ENCODE peak calls at places on chromosomes 4 and X, in four cellular contexts. W, L, Z and J are unnamed samples.

GRCh38 chrX:153900806-153901752 is 3.4 kb upstream of the AVPR2 start:
- DNase-seq in Z (no peak), W (peak), L (peak), J (peak)

GRCh38 chr4:1201851-1202525 is 29.6 kb upstream of the SPON2 start:
- DNase-seq in L (peak), W (peak), Z (peak), J (peak)

GRCh38 chrX:2855761-2856160 is 27.0 kb downstream of the GYG2 start:
- DNase-seq in Z (no peak), W (no peak), L (no peak), J (no peak)

GRCh38 chr4:70197842-70198241 is 2.3 kb downstream of the ODAM start:
- DNase-seq in L (no peak), W (no peak), Z (no peak), J (no peak)

GRCh38 chrX:50108264-50108663 is 92.5 kb downstream of the AKAP4 start:
- DNase-seq in Z (no peak), L (no peak), W (no peak), J (no peak)

GRCh38 chr4:1986578-1987210 is 22.1 kb downstream of the NELFA start:
- DNase-seq in Z (no peak), W (peak), L (no peak), J (no peak)

GRCh38 chr4:11602606-11603355 is 174.1 kb upstream of the HS3ST1 start:
- DNase-seq in W (no peak), L (no peak), Z (no peak), J (no peak)

GRCh38 chr4:98311656-98312055 is 50.5 kb downstream of the RAP1GDS1 start:
- DNase-seq in Z (no peak), W (no peak), L (no peak), J (no peak)

GRCh38 chr4:2660596-2661211 is 95.4 kb downstream of the TNIP2 start:
- DNase-seq in L (no peak), W (no peak), Z (no peak), J (no peak)

GRCh38 chrX:118353081-118353850 is 7.4 kb downstream of the WDR44 start:
- DNase-seq in Z (no peak), W (no peak), L (no peak), J (no peak)

GRCh38 chr4:152734699-152735050 is 44.9 kb downstream of the TIGD4 start:
- DNase-seq in L (peak), Z (no peak), W (no peak), J (no peak)

GRCh38 chr4:8649631-8650261 is 57.2 kb downstream of the CPZ start:
- DNase-seq in Z (no peak), W (peak), L (no peak), J (no peak)

GRCh38 chrX:155054255-155054654 is 16.7 kb downstream of the CMC4 start:
- DNase-seq in L (no peak), W (no peak), Z (no peak), J (no peak)

GRCh38 chrX:12721042-12721441 is 70.2 kb upstream of the PRPS2 start:
- DNase-seq in W (no peak), L (peak), Z (no peak), J (no peak)

GRCh38 chr4:7313361-7313811 is 121.0 kb downstream of the SORCS2 start:
- DNase-seq in W (no peak), L (no peak), Z (no peak), J (no peak)

GRCh38 chr4:20464381-20464780 is 212.7 kb downstream of the SLIT2 start:
- DNase-seq in W (no peak), L (no peak), Z (no peak), J (no peak)

GRCh38 chr4:2036327-2036726 is 22.8 kb upstream of the NAT8L start:
- DNase-seq in Z (no peak), L (no peak), W (peak), J (peak)

GRCh38 chr4:95505149-95505548 is 43.6 kb downstream of the UNC5C start:
- DNase-seq in Z (no peak), W (no peak), L (no peak), J (no peak)

GRCh38 chr4:87375719-87376291 is 15.2 kb downstream of the HSD17B11 start:
- DNase-seq in Z (no peak), W (no peak), L (peak), J (no peak)

GRCh38 chr4:155208258-155209054 is at the start of gene NPY2R:
- DNase-seq in L (no peak), W (no peak), Z (peak), J (no peak)

GRCh38 chr4:171876636-171877035 is 63.4 kb downstream of the GALNTL6 start:
- DNase-seq in Z (no peak), W (no peak), L (no peak), J (no peak)

GRCh38 chrX:154738013-154738738 is 12.7 kb downstream of the GAB3 start:
- DNase-seq in L (peak), W (no peak), Z (no peak), J (peak)

GRCh38 chr4:112765317-112765989 is 128.5 kb downstream of the LARP7 start:
- DNase-seq in W (no peak), L (peak), Z (no peak), J (no peak)

GRCh38 chrX:6849711-6850415 is 297.6 kb upstream of the STS start:
- DNase-seq in Z (no peak), W (no peak), L (peak), J (no peak)

GRCh38 chr4:5773271-5773555 is 62.2 kb downstream of the EVC start:
- DNase-seq in W (peak), L (no peak), Z (no peak), J (no peak)

GRCh38 chr4:107258359-107258758 is 222.2 kb upstream of the DKK2 start:
- DNase-seq in L (no peak), W (no peak), Z (no peak), J (no peak)

GRCh38 chr4:80197132-80197573 is at the start of gene PRDM8:
- DNase-seq in W (no peak), Z (no peak), L (no peak), J (no peak)

GRCh38 chrX:10989386-10989785 is 121.7 kb upstream of the HCCS start:
- DNase-seq in Z (no peak), L (no peak), W (no peak), J (no peak)

GRCh38 chrX:19512359-19512758 is 2.9 kb downstream of the MAP3K15 start:
- DNase-seq in L (no peak), W (peak), Z (no peak), J (no peak)

GRCh38 chr4:47490550-47490949 is 5.5 kb downstream of the ATP10D start:
- DNase-seq in L (peak), W (no peak), Z (no peak), J (no peak)

GRCh38 chr4:96317924-96318323 is 478.0 kb downstream of the PDHA2 start:
- DNase-seq in Z (no peak), L (no peak), W (no peak), J (no peak)

GRCh38 chrX:71103110-71103983 is 3.2 kb downstream of the CXorf65 start:
- DNase-seq in W (no peak), L (peak), Z (peak), J (no peak)

GRCh38 chrX:3516051-3516541 is 169.6 kb upstream of the MXRA5 start:
- DNase-seq in W (no peak), L (no peak), Z (no peak), J (no peak)

GRCh38 chr4:874971-875817 is 49.3 kb upstream of the CPLX1 start:
- DNase-seq in L (no peak), Z (no peak), W (no peak), J (no peak)

GRCh38 chrX:15567886-15568616 is 32.7 kb downstream of the ACE2 start:
- DNase-seq in L (no peak), W (no peak), Z (no peak), J (no peak)

GRCh38 chrX:23952401-23952800 is 44.6 kb downstream of the CXorf58 start:
- DNase-seq in Z (no peak), L (no peak), W (no peak), J (no peak)
- H3K4me3 ChIP-seq in Z (no peak), L (peak), W (no peak), J (no peak)

GRCh38 chr4:24515698-24516097 is 68.7 kb downstream of the DHX15 start:
- DNase-seq in Z (no peak), L (no peak), W (no peak), J (no peak)

GRCh38 chr4:24517676-24518075 is 66.7 kb downstream of the DHX15 start:
- DNase-seq in L (no peak), Z (no peak), W (no peak), J (no peak)

GRCh38 chr4:24516926-24517325 is 67.4 kb downstream of the DHX15 start:
- DNase-seq in L (no peak), W (no peak), Z (no peak), J (no peak)

GRCh38 chr4:24521544-24521943 is 62.8 kb downstream of the DHX15 start:
- DNase-seq in L (no peak), W (no peak), Z (no peak), J (no peak)

GRCh38 chr4:24519649-24520048 is 64.7 kb downstream of the DHX15 start:
- DNase-seq in Z (no peak), W (no peak), L (no peak), J (no peak)
- TF ChIP-seq POLR2A in Z (no peak), W (no peak), L (no peak), J (no peak)

GRCh38 chr4:168887809-168888208 is 122.2 kb downstream of the CBR4 start:
- DNase-seq in L (no peak), W (no peak), Z (no peak), J (no peak)

GRCh38 chr4:168883513-168883912 is 126.5 kb downstream of the CBR4 start:
- DNase-seq in W (no peak), Z (no peak), L (no peak), J (no peak)

GRCh38 chr4:168886361-168886760 is 123.7 kb downstream of the CBR4 start:
- DNase-seq in Z (no peak), L (no peak), W (no peak), J (no peak)

GRCh38 chr4:168884251-168885124 is 125.6 kb downstream of the CBR4 start:
- DNase-seq in Z (no peak), L (no peak), W (no peak), J (no peak)

GRCh38 chr4:168885416-168885815 is 124.6 kb downstream of the CBR4 start:
- DNase-seq in L (no peak), Z (no peak), W (no peak), J (no peak)
- TF ChIP-seq CTCF in L (no peak), Z (no peak), W (no peak), J (no peak)

GRCh38 chr4:174016251-174016650 is 267.2 kb downstream of the FBXO8 start:
- DNase-seq in Z (no peak), W (no peak), L (no peak), J (no peak)

GRCh38 chr4:174018236-174018635 is 265.2 kb downstream of the FBXO8 start:
- DNase-seq in L (no peak), Z (no peak), W (no peak), J (no peak)

GRCh38 chr4:174010547-174010946 is 272.9 kb downstream of the FBXO8 start:
- DNase-seq in W (no peak), L (no peak), Z (no peak), J (no peak)

GRCh38 chr4:174009686-174010451 is 273.6 kb downstream of the FBXO8 start:
- DNase-seq in L (no peak), Z (no peak), W (no peak), J (no peak)

DNA sequence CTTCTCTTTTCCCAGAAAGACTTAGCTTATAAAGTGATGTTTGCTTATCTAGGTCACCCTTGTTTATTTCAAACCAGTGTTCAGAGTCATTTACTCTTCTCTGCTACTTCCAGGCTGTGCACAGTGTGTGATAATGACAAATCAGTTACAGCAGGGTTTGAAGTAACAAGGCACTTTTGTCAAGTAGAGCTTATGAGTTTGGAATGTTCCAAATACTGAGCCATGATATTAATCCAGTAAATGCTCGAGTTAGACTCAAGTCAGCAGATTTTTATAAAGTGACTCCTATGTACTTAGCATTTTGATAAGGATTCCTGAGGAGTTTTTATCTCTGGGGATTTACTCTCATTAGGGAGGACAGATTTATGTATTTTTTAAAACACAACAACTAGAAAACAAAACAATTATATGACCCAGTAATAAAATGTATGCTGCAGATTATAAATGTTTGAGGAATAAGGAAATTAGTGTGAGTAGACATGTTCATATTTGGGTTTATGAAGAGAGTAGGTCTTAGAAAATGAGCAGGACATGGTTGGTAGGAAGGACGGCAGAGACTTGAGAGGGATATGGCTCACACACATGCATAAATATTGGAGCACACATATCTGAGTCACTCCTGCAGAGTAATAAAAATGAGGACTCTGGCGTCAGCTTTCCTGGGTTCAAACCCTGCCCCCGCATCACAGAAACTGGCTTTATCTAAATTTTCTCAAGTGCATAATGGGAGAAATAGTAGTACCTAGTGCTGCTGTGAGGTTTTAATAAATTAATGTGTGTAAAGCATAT is 271.1 kb downstream of the FBXO8 start:
- DNase-seq in Z (no peak), L (no peak), W (no peak), J (no peak)
- H3K4me3 ChIP-seq in Z (no peak), L (no peak), W (no peak), J (no peak)

DNA sequence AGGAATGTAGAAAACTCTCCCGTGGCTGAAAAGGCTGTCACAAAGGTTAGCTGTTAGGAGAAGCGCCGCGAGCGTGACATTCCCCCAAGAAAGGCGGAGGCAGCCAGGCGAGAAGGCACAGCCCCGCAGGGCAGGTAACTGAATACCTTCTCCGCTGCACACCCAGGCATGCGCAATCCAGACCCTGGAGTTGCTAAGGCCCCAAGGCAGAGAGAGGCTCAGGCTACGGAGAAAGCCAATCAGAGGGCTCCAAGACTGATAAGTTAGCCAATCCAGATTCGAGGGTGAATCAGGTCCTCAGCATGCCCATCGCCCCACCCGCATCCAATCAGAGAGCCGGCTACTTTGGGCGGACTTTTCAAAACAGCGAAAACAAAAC is 485 bp upstream of the CCNG2 start:
- DNase-seq in Z (peak), L (peak), W (peak), J (peak)
- TF ChIP-seq POLR2A in Z (no peak), L (peak), W (no peak), J (peak)

GRCh38 chrX:37060999-37061398 is 52.8 kb downstream of the FAM47C start:
- DNase-seq in W (no peak), Z (no peak), L (peak), J (no peak)
- TF ChIP-seq CTCF in W (no peak), Z (peak), L (peak), J (no peak)

DNA sequence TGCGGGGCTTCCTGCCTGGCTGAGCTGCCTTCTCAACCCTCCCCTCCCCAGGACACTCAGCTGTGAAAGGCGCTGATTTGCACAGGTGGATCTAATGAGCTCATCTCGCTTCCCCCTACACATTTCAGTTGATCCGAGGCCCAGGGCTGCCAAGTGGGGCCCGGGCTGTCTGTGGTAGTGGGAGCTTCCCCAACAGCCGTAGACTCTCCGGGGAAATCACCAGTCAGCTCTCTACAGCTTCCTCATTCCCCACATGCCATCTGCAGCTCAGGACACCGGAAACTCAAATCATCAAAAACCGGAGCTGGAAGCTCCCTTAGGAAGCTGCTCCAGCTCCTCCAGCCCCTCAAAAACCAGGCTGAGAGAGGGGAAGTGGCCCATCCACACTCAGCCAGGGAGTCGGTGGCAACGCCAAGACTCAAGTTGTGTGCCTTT is 56.2 kb downstream of the SMIM20 start:
- DNase-seq in W (no peak), Z (peak), L (peak), J (peak)
- H3K4me3 ChIP-seq in W (no peak), Z (no peak), L (no peak), J (no peak)

GRCh38 chr4:26660261-26660660 is 76.4 kb downstream of the TBC1D19 start:
- DNase-seq in L (no peak), Z (no peak), W (no peak), J (no peak)
- TF ChIP-seq POLR2A in L (no peak), Z (no peak), W (no peak), J (no peak)

GRCh38 chr4:30396772-30397475 is 323.2 kb upstream of the PCDH7 start:
- DNase-seq in W (no peak), Z (no peak), L (peak), J (no peak)
- TF ChIP-seq CTCF in W (no peak), Z (no peak), L (no peak), J (no peak)

GRCh38 chr4:26127851-26128337 is 192.9 kb upstream of the RBPJ start:
- DNase-seq in L (no peak), W (peak), Z (no peak), J (no peak)

GRCh38 chr4:26126135-26126718 is 194.6 kb upstream of the RBPJ start:
- DNase-seq in L (peak), Z (no peak), W (no peak), J (no peak)

GRCh38 chr4:26127001-26127400 is 193.8 kb upstream of the RBPJ start:
- DNase-seq in Z (no peak), L (no peak), W (no peak), J (no peak)

GRCh38 chr4:26122690-26123089 is 198.1 kb upstream of the RBPJ start:
- DNase-seq in W (no peak), Z (no peak), L (no peak), J (no peak)

DNA sequence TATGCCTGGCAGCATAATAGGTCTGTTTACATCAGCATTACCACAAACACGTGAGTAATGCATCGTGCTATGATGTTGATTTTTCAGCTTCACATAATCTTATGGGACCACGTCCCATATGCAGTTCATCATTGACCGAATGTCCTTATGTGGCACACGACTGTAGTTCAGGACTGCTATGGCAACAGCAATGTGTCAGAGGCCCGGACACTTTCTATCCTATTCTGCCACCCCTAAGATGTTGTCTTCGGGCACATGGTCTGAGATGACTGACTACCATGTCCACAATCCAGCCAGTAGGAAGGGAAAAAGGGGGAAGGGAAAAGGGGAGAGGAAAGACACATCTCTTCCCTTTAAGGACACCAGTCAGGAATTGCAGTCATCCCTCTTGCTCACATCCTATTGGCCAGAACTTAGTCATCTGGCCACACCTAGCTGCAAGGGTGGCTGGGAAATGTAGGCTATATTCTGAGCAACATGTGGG is 196.0 kb upstream of the RBPJ start:
- DNase-seq in L (peak), W (no peak), Z (no peak), J (no peak)
- H3K4me3 ChIP-seq in L (no peak), W (no peak), Z (no peak), J (no peak)